ENCODE peak calls at places on chromosome 22, in nine cellular contexts. W is PC-9; Z is adrenal gland; Q is GDM1; G is activated CD8-positive, alpha-beta memory T cell treated with anti-CD3 and anti-CD28 coated beads for 1 hour; B is PC-3; H is erythroblast; F is endothelial cell of umbilical vein; M is stimulated activated CD8-positive, alpha-beta memory T cell treated with anti-CD3 and anti-CD28 coated beads, Interleukin-15, amount 100 ng/mL, for 24 hours. I is an unnamed sample.

GRCh38 chr22:35422145-35422544 is 22.2 kb downstream of the MCM5 start:
- DNase-seq in M (no peak), F (no peak), G (no peak), Q (no peak), W (no peak), Z (no peak), B (no peak), H (no peak), I (no peak)

GRCh38 chr22:33576205-33576604 is 344.1 kb downstream of the LARGE1 start:
- DNase-seq in Z (no peak), F (no peak), W (no peak), Q (no peak), M (no peak), B (no peak), G (no peak), H (no peak), I (no peak)

GRCh38 chr22:41288245-41288946 is 2.4 kb upstream of the RANGAP1 start:
- DNase-seq in M (no peak), Z (peak), F (peak), Q (no peak), H (no peak), G (no peak), B (peak), W (peak), I (no peak)

GRCh38 chr22:44384563-44384940 is 71.8 kb upstream of the SHISAL1 start:
- DNase-seq in W (no peak), H (no peak), F (no peak), Q (no peak), Z (no peak), G (no peak), M (no peak), B (no peak), I (no peak)

GRCh38 chr22:24105661-24106060 is 75.6 kb upstream of the SUSD2 start:
- DNase-seq in M (no peak), B (no peak), W (no peak), F (no peak), Z (no peak), Q (no peak), G (no peak), H (no peak), I (peak)

GRCh38 chr22:33883961-33884808 is 36.1 kb downstream of the LARGE1 start:
- DNase-seq in M (no peak), H (no peak), F (no peak), W (peak), B (no peak), Z (peak), G (no peak), Q (no peak), I (peak)

GRCh38 chr22:46798366-46799057 is 36.1 kb downstream of the TBC1D22A start:
- DNase-seq in H (peak), M (peak), W (peak), F (peak), Z (peak), G (peak), B (peak), Q (peak), I (peak)

GRCh38 chr22:47204002-47204979 is 441.8 kb downstream of the TBC1D22A start:
- DNase-seq in W (no peak), M (no peak), B (no peak), Q (no peak), F (no peak), H (no peak), Z (no peak), G (no peak), I (no peak)

GRCh38 chr22:29216873-29217666 is 11.4 kb downstream of the EMID1 start:
- DNase-seq in Q (no peak), H (no peak), F (no peak), B (no peak), Z (peak), W (no peak), M (no peak), G (no peak), I (no peak)

GRCh38 chr22:49502126-49502826 is 325.4 kb downstream of the BRD1 start:
- DNase-seq in Z (no peak), W (peak), Q (no peak), M (no peak), H (no peak), F (no peak), G (no peak), B (peak), I (no peak)

GRCh38 chr22:48758021-48758561 is 1069.6 kb downstream of the BRD1 start:
- DNase-seq in Z (no peak), Q (no peak), B (no peak), H (no peak), W (no peak), F (no peak), M (no peak), G (no peak), I (peak)

GRCh38 chr22:42174062-42174461 is 43.5 kb upstream of the CYP2D6 start:
- DNase-seq in W (no peak), Z (no peak), M (no peak), Q (no peak), H (no peak), G (no peak), F (no peak), B (no peak), I (no peak)

GRCh38 chr22:48237466-48237865 is 1475.0 kb downstream of the TBC1D22A start:
- DNase-seq in F (no peak), W (no peak), G (no peak), H (no peak), Z (no peak), M (no peak), Q (no peak), B (no peak), I (no peak)

GRCh38 chr22:29617922-29618629 is 14.6 kb downstream of the NF2 start:
- DNase-seq in Q (no peak), W (peak), H (no peak), B (peak), G (no peak), F (no peak), Z (peak), M (no peak), I (no peak)

GRCh38 chr22:49962751-49963646 is 2.4 kb downstream of the PIM3 start:
- DNase-seq in Z (peak), G (no peak), B (no peak), W (no peak), M (no peak), F (no peak), Q (no peak), H (no peak), I (peak)

GRCh38 chr22:47808236-47808845 is 1045.9 kb downstream of the TBC1D22A start:
- DNase-seq in Q (no peak), H (no peak), G (no peak), Z (no peak), M (no peak), F (no peak), W (no peak), B (no peak), I (no peak)

GRCh38 chr22:46057206-46057605 is 80.2 kb upstream of the WNT7B start:
- DNase-seq in H (no peak), B (peak), G (no peak), Z (no peak), F (no peak), W (no peak), M (no peak), Q (no peak), I (peak)

GRCh38 chr22:23522642-23523251 is 57.3 kb downstream of the IGLL1 start:
- DNase-seq in Q (no peak), F (peak), B (peak), W (no peak), M (no peak), H (no peak), G (no peak), Z (no peak), I (no peak)

GRCh38 chr22:47125603-47126002 is 363.2 kb downstream of the TBC1D22A start:
- DNase-seq in B (no peak), M (no peak), F (no peak), W (no peak), Q (no peak), H (peak), Z (no peak), G (no peak), I (no peak)

GRCh38 chr22:49992921-49993648 is 19.5 kb downstream of the IL17REL start:
- DNase-seq in W (peak), H (peak), Q (peak), G (peak), Z (peak), F (peak), M (no peak), B (peak), I (peak)

GRCh38 chr22:23812378-23812777 is 25.6 kb downstream of the SMARCB1 start:
- DNase-seq in Z (no peak), H (no peak), G (no peak), F (no peak), M (no peak), W (no peak), B (no peak), Q (no peak), I (no peak)

GRCh38 chr22:33326540-33327295 is 268.5 kb upstream of the SYN3 start:
- DNase-seq in Q (no peak), B (no peak), F (no peak), M (no peak), W (no peak), G (no peak), H (no peak), Z (no peak), I (no peak)

GRCh38 chr22:32613773-32614172 is 139.2 kb downstream of the FBXO7 start:
- DNase-seq in M (no peak), Z (no peak), Q (no peak), F (no peak), G (no peak), W (no peak), H (no peak), B (no peak), I (no peak)

GRCh38 chr22:46336119-46337078 is 885 bp downstream of the TRMU start:
- DNase-seq in G (no peak), W (no peak), B (peak), Q (no peak), H (peak), Z (peak), M (no peak), F (peak), I (no peak)

GRCh38 chr22:28716686-28717085 is 24.9 kb downstream of the CHEK2 start:
- DNase-seq in H (no peak), Z (no peak), Q (no peak), W (no peak), M (no peak), F (no peak), G (no peak), B (no peak), I (no peak)

GRCh38 chr22:39153220-39153860 is 860 bp upstream of the CBX7 start:
- DNase-seq in Q (no peak), H (no peak), W (no peak), M (no peak), F (no peak), Z (no peak), G (no peak), B (no peak), I (no peak)

GRCh38 chr22:44403930-44404329 is 91.2 kb upstream of the SHISAL1 start:
- DNase-seq in Q (no peak), B (no peak), Z (no peak), W (no peak), H (no peak), F (no peak), M (no peak), G (no peak), I (no peak)

GRCh38 chr22:27972732-27973698 is 54.0 kb upstream of the PITPNB start:
- DNase-seq in F (peak), W (peak), M (no peak), B (peak), Z (no peak), G (no peak), Q (no peak), H (no peak), I (no peak)

GRCh38 chr22:19523240-19524169 is 705 bp downstream of the CLDN5 start:
- DNase-seq in H (peak), W (no peak), Z (peak), M (no peak), Q (no peak), B (no peak), F (peak), G (no peak), I (no peak)

GRCh38 chr22:44107341-44107740 is 73.4 kb upstream of the PARVG start:
- DNase-seq in B (no peak), Q (no peak), G (no peak), Z (no peak), H (no peak), W (no peak), F (no peak), M (no peak), I (no peak)

GRCh38 chr22:42428025-42428424 is 4.2 kb downstream of the NFAM1 start:
- DNase-seq in B (no peak), W (no peak), H (no peak), G (no peak), M (no peak), Z (no peak), Q (no peak), F (no peak), I (no peak)